ENCODE peak calls at places on chromosomes 3 and 15, in ten cellular contexts. One of them, this sample, is unnamed.

GRCh38 chr3:15708882-15709677 is 88.7 kb downstream of the ANKRD28 start:
- DNase-seq in adrenal gland: no peak
- DNase-seq in fibroblast of mammary gland: peak
- DNase-seq in activated CD8-positive, alpha-beta T cell treated with anti-CD3 and anti-CD28 coated beads for 36 hours: no peak
- DNase-seq in WTC11: no peak
- DNase-seq in astrocyte of the spinal cord: peak
- DNase-seq in endothelial cell: no peak
- DNase-seq in AG09309: peak
- DNase-seq in fibroblast of pulmonary artery: peak
- DNase-seq in K562: no peak
- DNase-seq in this sample: no peak

GRCh38 chr15:31082771-31083393 is 18.6 kb downstream of the TRPM1 start:
- DNase-seq in adrenal gland: no peak
- DNase-seq in fibroblast of mammary gland: no peak
- DNase-seq in activated CD8-positive, alpha-beta T cell treated with anti-CD3 and anti-CD28 coated beads for 36 hours: no peak
- DNase-seq in WTC11: no peak
- DNase-seq in astrocyte of the spinal cord: no peak
- DNase-seq in endothelial cell: no peak
- DNase-seq in AG09309: no peak
- DNase-seq in fibroblast of pulmonary artery: no peak
- DNase-seq in K562: no peak
- DNase-seq in this sample: no peak

GRCh38 chr15:31845791-31846190 is 184.5 kb upstream of the CHRNA7 start:
- DNase-seq in adrenal gland: no peak
- DNase-seq in fibroblast of mammary gland: no peak
- DNase-seq in activated CD8-positive, alpha-beta T cell treated with anti-CD3 and anti-CD28 coated beads for 36 hours: no peak
- DNase-seq in WTC11: no peak
- DNase-seq in astrocyte of the spinal cord: no peak
- DNase-seq in endothelial cell: no peak
- DNase-seq in AG09309: no peak
- DNase-seq in fibroblast of pulmonary artery: no peak
- DNase-seq in K562: no peak
- DNase-seq in this sample: no peak

GRCh38 chr15:73600413-73601050 is 32.7 kb downstream of the NPTN start:
- DNase-seq in adrenal gland: no peak
- DNase-seq in fibroblast of mammary gland: no peak
- DNase-seq in activated CD8-positive, alpha-beta T cell treated with anti-CD3 and anti-CD28 coated beads for 36 hours: no peak
- DNase-seq in WTC11: no peak
- DNase-seq in astrocyte of the spinal cord: peak
- DNase-seq in endothelial cell: no peak
- DNase-seq in AG09309: no peak
- DNase-seq in fibroblast of pulmonary artery: no peak
- DNase-seq in K562: no peak
- DNase-seq in this sample: no peak

GRCh38 chr3:67947808-67948508 is 293.5 kb upstream of the SUCLG2 start:
- DNase-seq in adrenal gland: no peak
- DNase-seq in fibroblast of mammary gland: no peak
- DNase-seq in activated CD8-positive, alpha-beta T cell treated with anti-CD3 and anti-CD28 coated beads for 36 hours: peak
- DNase-seq in WTC11: peak
- DNase-seq in astrocyte of the spinal cord: no peak
- DNase-seq in endothelial cell: peak
- DNase-seq in AG09309: no peak
- DNase-seq in fibroblast of pulmonary artery: no peak
- DNase-seq in K562: no peak
- DNase-seq in this sample: peak

GRCh38 chr3:46979958-46980497 is 562 bp downstream of the NBEAL2 start:
- DNase-seq in adrenal gland: peak
- DNase-seq in fibroblast of mammary gland: no peak
- DNase-seq in activated CD8-positive, alpha-beta T cell treated with anti-CD3 and anti-CD28 coated beads for 36 hours: peak
- DNase-seq in WTC11: no peak
- DNase-seq in astrocyte of the spinal cord: no peak
- DNase-seq in endothelial cell: no peak
- DNase-seq in AG09309: no peak
- DNase-seq in fibroblast of pulmonary artery: no peak
- DNase-seq in K562: no peak
- DNase-seq in this sample: no peak

GRCh38 chr3:53776494-53777101 is 69.6 kb downstream of the CHDH start:
- DNase-seq in adrenal gland: no peak
- DNase-seq in fibroblast of mammary gland: peak
- DNase-seq in activated CD8-positive, alpha-beta T cell treated with anti-CD3 and anti-CD28 coated beads for 36 hours: no peak
- DNase-seq in WTC11: no peak
- DNase-seq in astrocyte of the spinal cord: no peak
- DNase-seq in endothelial cell: no peak
- DNase-seq in AG09309: peak
- DNase-seq in fibroblast of pulmonary artery: no peak
- DNase-seq in K562: no peak
- DNase-seq in this sample: no peak

GRCh38 chr3:178971614-178972013 is 100.0 kb downstream of the ZMAT3 start:
- DNase-seq in adrenal gland: no peak
- DNase-seq in fibroblast of mammary gland: no peak
- DNase-seq in activated CD8-positive, alpha-beta T cell treated with anti-CD3 and anti-CD28 coated beads for 36 hours: no peak
- DNase-seq in WTC11: no peak
- DNase-seq in astrocyte of the spinal cord: no peak
- DNase-seq in endothelial cell: no peak
- DNase-seq in AG09309: no peak
- DNase-seq in fibroblast of pulmonary artery: no peak
- DNase-seq in K562: no peak
- DNase-seq in this sample: no peak

GRCh38 chr15:68666120-68666811 is 87.5 kb downstream of the CORO2B start:
- DNase-seq in adrenal gland: no peak
- DNase-seq in fibroblast of mammary gland: no peak
- DNase-seq in activated CD8-positive, alpha-beta T cell treated with anti-CD3 and anti-CD28 coated beads for 36 hours: no peak
- DNase-seq in WTC11: peak
- DNase-seq in astrocyte of the spinal cord: no peak
- DNase-seq in endothelial cell: peak
- DNase-seq in AG09309: no peak
- DNase-seq in fibroblast of pulmonary artery: no peak
- DNase-seq in K562: no peak
- DNase-seq in this sample: no peak

GRCh38 chr3:13045904-13046568 is 27.2 kb downstream of the IQSEC1 start:
- DNase-seq in adrenal gland: no peak
- DNase-seq in fibroblast of mammary gland: no peak
- DNase-seq in activated CD8-positive, alpha-beta T cell treated with anti-CD3 and anti-CD28 coated beads for 36 hours: peak
- DNase-seq in WTC11: no peak
- DNase-seq in astrocyte of the spinal cord: no peak
- DNase-seq in endothelial cell: no peak
- DNase-seq in AG09309: no peak
- DNase-seq in fibroblast of pulmonary artery: no peak
- DNase-seq in K562: peak
- DNase-seq in this sample: no peak

GRCh38 chr3:133136114-133137041 is 98.2 kb downstream of the TMEM108 start:
- DNase-seq in adrenal gland: no peak
- DNase-seq in fibroblast of mammary gland: peak
- DNase-seq in activated CD8-positive, alpha-beta T cell treated with anti-CD3 and anti-CD28 coated beads for 36 hours: no peak
- DNase-seq in WTC11: no peak
- DNase-seq in astrocyte of the spinal cord: peak
- DNase-seq in endothelial cell: no peak
- DNase-seq in AG09309: no peak
- DNase-seq in fibroblast of pulmonary artery: no peak
- DNase-seq in K562: no peak
- DNase-seq in this sample: no peak

GRCh38 chr3:29099296-29099695 is 181.6 kb upstream of the RBMS3 start:
- DNase-seq in adrenal gland: no peak
- DNase-seq in fibroblast of mammary gland: no peak
- DNase-seq in activated CD8-positive, alpha-beta T cell treated with anti-CD3 and anti-CD28 coated beads for 36 hours: no peak
- DNase-seq in WTC11: no peak
- DNase-seq in astrocyte of the spinal cord: no peak
- DNase-seq in endothelial cell: no peak
- DNase-seq in AG09309: no peak
- DNase-seq in fibroblast of pulmonary artery: peak
- DNase-seq in K562: no peak
- DNase-seq in this sample: no peak

GRCh38 chr15:38069506-38069905 is 135.1 kb downstream of the TMCO5A start:
- DNase-seq in adrenal gland: no peak
- DNase-seq in fibroblast of mammary gland: peak
- DNase-seq in activated CD8-positive, alpha-beta T cell treated with anti-CD3 and anti-CD28 coated beads for 36 hours: peak
- DNase-seq in WTC11: no peak
- DNase-seq in astrocyte of the spinal cord: peak
- DNase-seq in endothelial cell: no peak
- DNase-seq in AG09309: no peak
- DNase-seq in fibroblast of pulmonary artery: peak
- DNase-seq in K562: no peak
- DNase-seq in this sample: no peak

GRCh38 chr15:76840830-76841460 is 64.2 kb downstream of the SCAPER start:
- DNase-seq in adrenal gland: peak
- DNase-seq in fibroblast of mammary gland: peak
- DNase-seq in activated CD8-positive, alpha-beta T cell treated with anti-CD3 and anti-CD28 coated beads for 36 hours: no peak
- DNase-seq in WTC11: no peak
- DNase-seq in astrocyte of the spinal cord: peak
- DNase-seq in endothelial cell: no peak
- DNase-seq in AG09309: peak
- DNase-seq in fibroblast of pulmonary artery: peak
- DNase-seq in K562: no peak
- DNase-seq in this sample: no peak

DNA sequence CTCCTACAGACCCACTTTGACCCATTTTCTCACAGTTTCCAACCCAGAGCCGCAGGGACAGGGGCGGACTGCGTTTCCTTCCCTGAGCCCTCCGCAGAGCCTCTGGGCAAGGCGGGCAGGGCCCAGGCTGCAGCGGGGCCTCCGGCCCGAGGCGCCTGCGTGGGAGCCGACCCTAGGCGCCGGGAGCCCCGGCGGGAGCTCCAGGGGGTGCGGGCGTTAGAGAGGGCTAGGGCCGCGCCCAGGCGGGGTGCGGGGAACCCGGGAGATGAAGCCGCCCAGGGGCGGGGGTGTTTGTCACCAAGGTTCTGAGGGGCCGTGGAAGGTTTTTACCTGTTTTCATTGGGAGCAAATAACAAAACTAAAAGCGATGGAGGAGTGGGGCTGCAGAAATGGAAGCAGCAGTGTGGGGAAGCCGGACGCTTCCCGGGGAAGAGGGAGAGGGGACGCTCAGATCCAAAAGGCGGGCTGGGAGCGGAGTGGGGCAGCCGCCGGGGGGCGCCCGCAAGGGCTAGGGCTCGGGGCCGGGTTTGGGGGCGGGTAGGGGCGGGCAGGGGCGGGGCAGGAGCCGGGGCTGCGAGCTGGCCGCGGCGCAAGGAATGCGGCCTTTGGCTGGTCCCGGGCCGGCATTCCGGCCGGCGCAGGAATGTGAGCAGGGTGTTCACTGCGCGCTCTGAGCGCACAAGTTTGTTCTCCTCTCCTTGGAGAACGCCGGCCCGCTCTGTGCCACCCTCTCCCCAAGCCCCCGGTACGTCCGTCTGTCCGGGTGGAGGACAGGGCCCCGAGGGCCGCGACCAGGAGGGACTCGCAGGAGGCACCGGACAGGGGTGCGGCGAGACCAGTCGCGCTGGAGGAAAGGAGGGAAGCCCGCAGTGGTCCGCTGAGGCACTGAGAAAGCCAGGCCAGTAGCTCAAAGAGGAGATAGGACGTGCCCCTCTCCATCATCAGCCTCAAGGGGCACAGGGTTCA is 61.1 kb downstream of the AMOTL2 start:
- DNase-seq in adrenal gland: peak
- DNase-seq in fibroblast of mammary gland: peak
- DNase-seq in activated CD8-positive, alpha-beta T cell treated with anti-CD3 and anti-CD28 coated beads for 36 hours: no peak
- DNase-seq in WTC11: peak
- DNase-seq in astrocyte of the spinal cord: peak
- DNase-seq in endothelial cell: peak
- DNase-seq in AG09309: no peak
- DNase-seq in fibroblast of pulmonary artery: peak
- DNase-seq in K562: peak
- DNase-seq in this sample: peak
- TF ChIP-seq CTCF in adrenal gland: peak
- TF ChIP-seq CTCF in fibroblast of mammary gland: no peak
- TF ChIP-seq CTCF in activated CD8-positive, alpha-beta T cell treated with anti-CD3 and anti-CD28 coated beads for 36 hours: peak
- TF ChIP-seq CTCF in WTC11: no peak
- TF ChIP-seq CTCF in astrocyte of the spinal cord: peak
- TF ChIP-seq CTCF in endothelial cell: peak
- TF ChIP-seq CTCF in AG09309: peak
- TF ChIP-seq CTCF in fibroblast of pulmonary artery: peak
- TF ChIP-seq CTCF in K562: no peak
- TF ChIP-seq CTCF in this sample: peak

GRCh38 chr3:61966200-61966599 is 404.8 kb downstream of the PTPRG start:
- DNase-seq in adrenal gland: no peak
- DNase-seq in fibroblast of mammary gland: no peak
- DNase-seq in activated CD8-positive, alpha-beta T cell treated with anti-CD3 and anti-CD28 coated beads for 36 hours: no peak
- DNase-seq in WTC11: no peak
- DNase-seq in astrocyte of the spinal cord: no peak
- DNase-seq in endothelial cell: no peak
- DNase-seq in AG09309: no peak
- DNase-seq in fibroblast of pulmonary artery: no peak
- DNase-seq in K562: no peak
- DNase-seq in this sample: no peak
- TF ChIP-seq CTCF in adrenal gland: no peak
- TF ChIP-seq CTCF in fibroblast of mammary gland: no peak
- TF ChIP-seq CTCF in activated CD8-positive, alpha-beta T cell treated with anti-CD3 and anti-CD28 coated beads for 36 hours: no peak
- TF ChIP-seq CTCF in WTC11: no peak
- TF ChIP-seq CTCF in astrocyte of the spinal cord: no peak
- TF ChIP-seq CTCF in endothelial cell: no peak
- TF ChIP-seq CTCF in AG09309: no peak
- TF ChIP-seq CTCF in fibroblast of pulmonary artery: no peak
- TF ChIP-seq CTCF in K562: no peak
- TF ChIP-seq CTCF in this sample: no peak

GRCh38 chr3:126132751-126133511 is 47.5 kb downstream of the ALDH1L1 start:
- DNase-seq in adrenal gland: peak
- DNase-seq in fibroblast of mammary gland: no peak
- DNase-seq in activated CD8-positive, alpha-beta T cell treated with anti-CD3 and anti-CD28 coated beads for 36 hours: no peak
- DNase-seq in WTC11: peak
- DNase-seq in astrocyte of the spinal cord: no peak
- DNase-seq in endothelial cell: no peak
- DNase-seq in AG09309: no peak
- DNase-seq in fibroblast of pulmonary artery: peak
- DNase-seq in K562: peak
- DNase-seq in this sample: no peak
- TF ChIP-seq CTCF in adrenal gland: no peak
- TF ChIP-seq CTCF in fibroblast of mammary gland: no peak
- TF ChIP-seq CTCF in activated CD8-positive, alpha-beta T cell treated with anti-CD3 and anti-CD28 coated beads for 36 hours: no peak
- TF ChIP-seq CTCF in WTC11: peak
- TF ChIP-seq CTCF in astrocyte of the spinal cord: peak
- TF ChIP-seq CTCF in endothelial cell: peak
- TF ChIP-seq CTCF in AG09309: peak
- TF ChIP-seq CTCF in fibroblast of pulmonary artery: peak
- TF ChIP-seq CTCF in K562: peak
- TF ChIP-seq CTCF in this sample: peak

DNA sequence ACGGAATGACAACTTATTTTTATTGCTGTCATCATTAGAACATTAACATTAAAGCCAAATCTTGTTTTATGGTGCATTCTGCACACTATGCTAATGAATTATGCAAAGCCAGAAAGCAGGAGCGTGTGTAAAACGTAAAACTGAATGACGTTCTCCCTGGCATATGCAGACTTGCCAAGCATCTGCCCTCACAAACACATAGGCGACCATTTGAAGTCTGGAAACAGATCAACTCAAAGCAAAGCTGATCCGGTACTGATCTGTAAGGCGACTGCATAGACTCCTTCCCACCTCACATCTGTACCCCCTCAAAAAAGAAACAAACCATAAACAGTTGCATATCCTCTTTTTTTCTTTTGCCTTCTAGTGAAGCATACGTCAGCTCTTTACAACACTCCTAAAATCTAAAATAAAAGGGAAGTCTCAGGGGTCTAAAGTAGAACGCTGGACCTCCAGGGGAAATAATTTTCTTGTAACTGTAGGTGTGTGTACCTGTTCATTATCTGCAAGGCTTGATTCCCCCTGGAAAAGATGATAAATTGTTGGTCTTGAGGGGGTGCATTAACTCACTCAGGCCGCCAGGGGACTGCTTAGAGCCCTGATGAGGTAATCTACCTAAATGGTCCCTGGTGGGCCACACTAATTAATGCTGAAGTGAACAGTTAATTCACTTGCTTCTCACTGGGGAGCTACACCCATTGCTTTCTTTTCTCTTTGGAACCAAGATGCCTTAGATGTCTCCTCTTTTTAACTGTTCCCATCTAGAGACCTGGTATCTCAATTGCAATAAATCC is 231.4 kb downstream of the CDIN1 start:
- DNase-seq in adrenal gland: no peak
- DNase-seq in fibroblast of mammary gland: no peak
- DNase-seq in activated CD8-positive, alpha-beta T cell treated with anti-CD3 and anti-CD28 coated beads for 36 hours: no peak
- DNase-seq in WTC11: peak
- DNase-seq in astrocyte of the spinal cord: no peak
- DNase-seq in endothelial cell: peak
- DNase-seq in AG09309: no peak
- DNase-seq in fibroblast of pulmonary artery: no peak
- DNase-seq in K562: peak
- DNase-seq in this sample: no peak
- TF ChIP-seq CTCF in adrenal gland: no peak
- TF ChIP-seq CTCF in fibroblast of mammary gland: peak
- TF ChIP-seq CTCF in activated CD8-positive, alpha-beta T cell treated with anti-CD3 and anti-CD28 coated beads for 36 hours: no peak
- TF ChIP-seq CTCF in WTC11: peak
- TF ChIP-seq CTCF in astrocyte of the spinal cord: peak
- TF ChIP-seq CTCF in endothelial cell: peak
- TF ChIP-seq CTCF in AG09309: peak
- TF ChIP-seq CTCF in fibroblast of pulmonary artery: peak
- TF ChIP-seq CTCF in K562: peak
- TF ChIP-seq CTCF in this sample: peak

This sample was measured in neural crest cell.